ENCODE peak calls at places on chromosomes 7 and 10, in eight cellular contexts. X is transverse colon, A is epithelial cell of esophagus, R is B cell, V is AG09309, C is omental fat pad, K is GM13977, O is tibial artery. F is an unnamed sample.

GRCh38 chr10:86295351-86295750 is 71.2 kb downstream of the GRID1 start:
- DNase-seq in V (no peak), K (no peak), R (no peak), O (no peak), X (no peak), A (no peak), C (no peak), F (peak; percentile 81)

GRCh38 chr7:69078997-69079769 is 519.1 kb upstream of the AUTS2 start:
- DNase-seq in X (peak; percentile 7), R (no peak), V (no peak), C (no peak), A (no peak), O (peak; percentile 21), K (no peak), F (peak; percentile 25)

GRCh38 chr10:97889461-97890265 is 40.0 kb downstream of the GOLGA7B start:
- DNase-seq in A (peak; percentile 94), R (no peak), X (no peak), O (no peak), K (no peak), V (no peak), C (no peak), F (no peak)

GRCh38 chr10:96229568-96230030 is 41.8 kb downstream of the BLNK start:
- DNase-seq in X (peak; percentile 86), O (peak; percentile 77), C (peak; percentile 46), K (peak; percentile 72), A (peak; percentile 84), V (peak; percentile 13), R (peak; percentile 74), F (peak; percentile 62)

GRCh38 chr10:98331888-98332287 is 63.9 kb upstream of the LOXL4 start:
- DNase-seq in A (peak; percentile 35), X (no peak), R (no peak), C (no peak), O (no peak), K (no peak), V (no peak), F (no peak)

GRCh38 chr10:122114156-122114747 is 125.3 kb downstream of the TACC2 start:
- DNase-seq in X (peak; percentile 23), O (peak; percentile 56), V (no peak), R (no peak), K (no peak), C (no peak), A (no peak), F (no peak)

GRCh38 chr7:100176096-100176835 is 915 bp downstream of the GPC2 start:
- DNase-seq in O (no peak), K (no peak), A (no peak), X (no peak), V (no peak), R (peak; percentile 18), C (no peak), F (no peak)

GRCh38 chr10:47062801-47063200 is 151.6 kb downstream of the PTPN20 start:
- DNase-seq in X (no peak), R (no peak), C (no peak), O (no peak), V (no peak), A (no peak), K (no peak), F (no peak)

GRCh38 chr10:17113889-17114288 is 15.7 kb downstream of the CUBN start:
- DNase-seq in K (no peak), R (no peak), O (peak; percentile 30), V (no peak), X (no peak), C (no peak), A (peak; percentile 43), F (no peak)

GRCh38 chr10:4141471-4141870 is 356.5 kb upstream of the KLF6 start:
- DNase-seq in A (peak; percentile 43), K (no peak), V (no peak), R (no peak), C (no peak), O (no peak), X (no peak), F (no peak)

GRCh38 chr10:63798599-63799498 is 277.6 kb downstream of the REEP3 start:
- DNase-seq in R (no peak), X (peak; percentile 33), K (no peak), A (peak; percentile 90), C (no peak), V (peak; percentile 32), O (peak; percentile 83), F (peak; percentile 48)

GRCh38 chr10:58567652-58568051 is 55.0 kb downstream of the BICC1 start:
- DNase-seq in A (no peak), X (no peak), V (no peak), K (no peak), O (no peak), R (no peak), C (no peak), F (no peak)

GRCh38 chr7:93365341-93365740 is 133.2 kb downstream of the VPS50 start:
- DNase-seq in V (no peak), A (no peak), O (no peak), C (no peak), R (no peak), X (no peak), K (no peak), F (no peak)

GRCh38 chr7:37145682-37146081 is 303.0 kb downstream of the ELMO1 start:
- DNase-seq in K (no peak), A (no peak), O (no peak), R (no peak), C (no peak), V (no peak), X (no peak), F (no peak)

GRCh38 chr7:37142943-37143342 is 305.7 kb downstream of the ELMO1 start:
- DNase-seq in V (no peak), C (no peak), X (no peak), R (no peak), A (no peak), K (no peak), O (no peak), F (no peak)

DNA sequence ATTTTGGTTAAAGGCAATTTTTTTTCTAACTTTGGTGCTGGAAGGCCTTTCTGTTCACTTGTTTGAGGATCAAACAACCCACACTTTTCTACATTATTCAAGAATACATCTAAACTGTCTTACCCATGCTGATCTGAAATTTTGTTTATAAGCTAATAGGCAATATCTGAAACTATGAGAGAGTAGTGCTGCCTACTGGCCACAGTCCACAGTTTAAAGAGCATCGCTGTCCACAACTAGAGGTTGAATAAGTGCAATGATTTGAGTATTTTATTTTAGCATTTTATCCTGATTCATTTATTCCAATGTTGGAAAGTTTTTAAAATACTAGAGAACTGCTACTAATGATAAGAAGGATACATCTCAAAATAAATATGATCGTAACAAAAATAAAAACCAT is 306.9 kb downstream of the ELMO1 start:
- DNase-seq in A (no peak), X (no peak), K (no peak), C (no peak), O (no peak), V (no peak), R (no peak), F (no peak)
- TF ChIP-seq CTCF in A (peak; percentile 20), X (no peak), K (no peak), C (no peak), O (no peak), V (no peak), R (no peak), F (no peak)

GRCh38 chr10:79066460-79067240 is 2.1 kb upstream of the ZMIZ1 start:
- DNase-seq in C (no peak), K (peak; percentile 83), A (peak; percentile 46), V (no peak), O (no peak), X (no peak), R (peak; percentile 86), F (no peak)
- TF ChIP-seq CTCF in C (no peak), K (no peak), A (peak; percentile 28), V (peak; percentile 33), O (no peak), X (no peak), R (no peak), F (no peak)

GRCh38 chr7:35971133-35971995 is 170.5 kb downstream of the SEPTIN7 start:
- DNase-seq in V (no peak), C (no peak), K (peak; percentile 52), O (no peak), A (no peak), X (no peak), R (peak; percentile 63), F (no peak)
- TF ChIP-seq CTCF in V (no peak), C (no peak), K (peak; percentile 62), O (no peak), A (no peak), X (peak; percentile 12), R (peak; percentile 34), F (no peak)

DNA sequence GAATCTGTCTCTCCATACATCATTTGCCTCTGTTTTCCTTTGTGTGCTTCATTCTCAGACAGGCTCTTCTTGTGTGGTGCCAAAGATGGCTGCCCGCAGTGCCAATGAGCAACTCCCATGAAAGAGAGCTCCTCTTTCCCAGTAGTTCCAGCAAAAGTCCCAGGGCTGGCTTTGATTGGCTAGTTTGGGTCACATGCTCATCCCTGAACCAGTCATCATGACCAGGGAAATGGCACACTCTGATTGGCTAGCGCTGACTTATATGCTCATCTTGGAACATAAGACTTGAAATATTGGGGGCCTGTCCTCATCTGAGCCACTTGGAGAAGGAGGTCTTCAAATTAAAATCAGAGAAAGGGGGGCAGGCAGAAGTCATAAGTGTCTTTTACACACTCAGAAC is 112.7 kb downstream of the CDH23 start:
- DNase-seq in R (no peak), A (no peak), O (no peak), X (no peak), V (no peak), K (no peak), C (no peak), F (no peak)
- TF ChIP-seq CTCF in R (no peak), A (no peak), O (no peak), X (no peak), V (no peak), K (no peak), C (no peak), F (no peak)

F was measured in lower leg skin.